ENCODE peak calls at places on chromosomes 7 and 10, in nine cellular contexts. K is HT-29, R is GM04503, F is left cardiac atrium, D is globus pallidus, C is SK-N-DZ, V is neural progenitor cell, I is WTC11, U is small intestine. B is an unnamed sample.

GRCh38 chr7:43784030-43785001 is 25.8 kb downstream of the BLVRA start:
- DNase-seq in V (no peak), C (no peak), D (no peak), U (no peak), K (peak; percentile 44), R (no peak), I (no peak), F (no peak), B (no peak)

GRCh38 chr7:105257338-105257737 is 131.4 kb downstream of the SRPK2 start:
- DNase-seq in U (peak; percentile 17), K (no peak), C (no peak), R (no peak), D (no peak), F (no peak), I (no peak), V (no peak), B (no peak)

GRCh38 chr10:97278491-97278989 is 13.9 kb downstream of the ARHGAP19 start:
- DNase-seq in D (peak; percentile 60), K (peak; percentile 59), U (peak; percentile 76), F (no peak), C (peak; percentile 73), V (peak; percentile 35), I (no peak), R (peak; percentile 96), B (peak; percentile 85)

GRCh38 chr7:127900735-127901685 is 130.2 kb downstream of the LRRC4 start:
- DNase-seq in K (no peak), V (peak; percentile 70), F (no peak), R (no peak), I (no peak), C (no peak), D (no peak), U (no peak), B (peak; percentile 26)

GRCh38 chr7:23863209-23863798 is 153.3 kb downstream of the STK31 start:
- DNase-seq in D (no peak), C (peak; percentile 68), K (peak; percentile 61), V (peak; percentile 60), R (no peak), F (no peak), U (peak; percentile 29), I (peak; percentile 24), B (peak; percentile 43)

GRCh38 chr10:122688293-122688989 is 11.2 kb downstream of the C10orf120 start:
- DNase-seq in V (no peak), R (no peak), F (peak; percentile 40), K (peak; percentile 25), I (no peak), C (no peak), D (peak; percentile 42), U (peak; percentile 31), B (peak; percentile 19)

GRCh38 chr10:108787932-108788331 is 1135.4 kb downstream of the XPNPEP1 start:
- DNase-seq in D (no peak), F (no peak), R (no peak), U (no peak), V (no peak), I (no peak), C (no peak), K (no peak), B (peak; percentile 76)

GRCh38 chr10:95756061-95756751 is at the start of gene ENTPD1:
- DNase-seq in F (peak; percentile 31), R (no peak), U (no peak), K (no peak), C (no peak), I (peak; percentile 17), D (peak; percentile 57), V (peak; percentile 15), B (peak; percentile 64)

GRCh38 chr7:70775570-70776156 is 356.3 kb upstream of the GALNT17 start:
- DNase-seq in K (peak; percentile 17), F (no peak), V (no peak), R (no peak), D (no peak), U (peak; percentile 8), C (peak; percentile 46), I (no peak), B (peak; percentile 36)

GRCh38 chr10:110872145-110872983 is 636 bp downstream of the PDCD4 start:
- DNase-seq in I (peak; percentile 83), V (peak; percentile 93), U (no peak), F (peak; percentile 76), K (peak; percentile 19), D (peak; percentile 73), C (peak; percentile 95), R (no peak), B (peak; percentile 75)